ENCODE peak calls at places on chromosome 1, in nine cellular contexts. C is GM12892; H is stimulated activated naive CD8-positive, alpha-beta T cell treated with anti-CD3 and anti-CD28 coated beads, Interleukin-15, Interleukin-2, amounts not matched to agents 100 U/mL and 50 U/mL, for 24 hours; Z is NCI-H446; L is omental fat pad; V is right cardiac atrium; O is sigmoid colon; G is anterior cingulate cortex; Q is stimulated activated CD8-positive, alpha-beta memory T cell treated with anti-CD3 and anti-CD28 coated beads, Interleukin-4, amount 100 ng/mL, for 1 hour. Y is an unnamed sample.

GRCh38 chr1:234154320-234155251 is 218.7 kb upstream of the COA6 start:
- DNase-seq in C (peak), H (no peak), Z (peak), L (no peak), V (no peak), O (no peak), G (peak), Q (no peak), Y (peak)

GRCh38 chr1:241533375-241534115 is 1.4 kb downstream of the KMO start:
- DNase-seq in C (no peak), H (no peak), Z (no peak), L (no peak), V (no peak), O (no peak), G (no peak), Q (no peak), Y (no peak)

GRCh38 chr1:145999321-146000024 is 3.1 kb upstream of the TXNIP start:
- DNase-seq in C (no peak), H (no peak), Z (peak), L (no peak), V (peak), O (peak), G (no peak), Q (no peak), Y (no peak)

GRCh38 chr1:107536266-107536665 is 395.4 kb downstream of the NTNG1 start:
- DNase-seq in C (no peak), H (no peak), Z (peak), L (no peak), V (no peak), O (peak), G (no peak), Q (no peak), Y (no peak)

GRCh38 chr1:76006234-76006633 is 68.3 kb upstream of the ST6GALNAC3 start:
- DNase-seq in C (no peak), H (no peak), Z (no peak), L (no peak), V (no peak), O (peak), G (no peak), Q (no peak), Y (no peak)

GRCh38 chr1:170669586-170670332 is 5.8 kb downstream of the PRRX1 start:
- DNase-seq in C (no peak), H (no peak), Z (no peak), L (no peak), V (no peak), O (no peak), G (no peak), Q (no peak), Y (no peak)

GRCh38 chr1:111484391-111484790 is 10.6 kb downstream of the C1orf162 start:
- DNase-seq in C (no peak), H (no peak), Z (no peak), L (no peak), V (no peak), O (no peak), G (no peak), Q (no peak), Y (no peak)

GRCh38 chr1:212158912-212159796 is 123.6 kb downstream of the DTL start:
- DNase-seq in C (no peak), H (no peak), Z (no peak), L (no peak), V (no peak), O (no peak), G (no peak), Q (no peak), Y (no peak)

Y was measured in SW 1271.